ENCODE peak calls at places on chromosomes 3 and 15, in four cellular contexts. E is HFF-Myc, Q is brain microvascular endothelial cell, I is body of pancreas. Z is an unnamed sample.

GRCh38 chr3:82474711-82475110 is 713.3 kb upstream of the GBE1 start:
- DNase-seq in Q (peak; percentile 5), I (no peak), E (no peak), Z (no peak)

GRCh38 chr3:45171283-45171682 is 25.1 kb upstream of the CDCP1 start:
- DNase-seq in I (no peak), E (no peak), Q (no peak), Z (no peak)

GRCh38 chr3:177676947-177677587 is 479.8 kb upstream of the TBL1XR1 start:
- DNase-seq in Q (no peak), E (no peak), I (peak; percentile 70), Z (no peak)

GRCh38 chr3:148643389-148643840 is 54.3 kb upstream of the AGTR1 start:
- DNase-seq in I (no peak), E (no peak), Q (peak; percentile 65), Z (no peak)

GRCh38 chr3:13134166-13134878 is 61.1 kb upstream of the IQSEC1 start:
- DNase-seq in I (no peak), Q (no peak), E (no peak), Z (no peak)

GRCh38 chr3:173747427-173747826 is 349.9 kb downstream of the NLGN1 start:
- DNase-seq in E (no peak), Q (no peak), I (no peak), Z (no peak)

GRCh38 chr3:79383402-79384012 is 384.3 kb downstream of the ROBO1 start:
- DNase-seq in Q (peak; percentile 29), E (peak; percentile 16), I (no peak), Z (no peak)

GRCh38 chr3:192850501-192850981 is 67.1 kb downstream of the MB21D2 start:
- DNase-seq in I (no peak), E (peak; percentile 25), Q (peak; percentile 82), Z (peak; percentile 37)

GRCh38 chr3:101646726-101647125 is 30.2 kb downstream of the ZBTB11 start:
- DNase-seq in I (no peak), E (peak; percentile 9), Q (no peak), Z (no peak)

GRCh38 chr15:89333959-89334509 is 590 bp downstream of the POLG start:
- DNase-seq in E (no peak), I (no peak), Q (peak; percentile 4), Z (no peak)

GRCh38 chr15:70451861-70452653 is 311.3 kb downstream of the UACA start:
- DNase-seq in E (no peak), I (peak; percentile 18), Q (no peak), Z (no peak)

GRCh38 chr3:71753716-71754609 is at the start of gene GPR27:
- DNase-seq in Q (no peak), E (no peak), I (peak; percentile 26), Z (peak; percentile 33)

GRCh38 chr3:111763101-111763500 is 96.0 kb upstream of the PHLDB2 start:
- DNase-seq in Q (no peak), I (no peak), E (no peak), Z (no peak)

GRCh38 chr15:71440479-71441071 is 325.3 kb downstream of the THSD4 start:
- DNase-seq in E (peak; percentile 58), Q (no peak), I (no peak), Z (no peak)

GRCh38 chr15:53446376-53446775 is 313.1 kb downstream of the WDR72 start:
- DNase-seq in I (peak; percentile 52), E (no peak), Q (no peak), Z (no peak)

GRCh38 chr15:44159492-44159891 is 35.6 kb downstream of the FRMD5 start:
- DNase-seq in E (no peak), Q (no peak), I (no peak), Z (no peak)

GRCh38 chr3:154745925-154746324 is 315.9 kb upstream of the GPR149 start:
- DNase-seq in E (no peak), I (no peak), Q (no peak), Z (peak; percentile 32)
- TF ChIP-seq CTCF in E (peak; percentile 20), I (no peak), Q (peak; percentile 48), Z (no peak)

DNA sequence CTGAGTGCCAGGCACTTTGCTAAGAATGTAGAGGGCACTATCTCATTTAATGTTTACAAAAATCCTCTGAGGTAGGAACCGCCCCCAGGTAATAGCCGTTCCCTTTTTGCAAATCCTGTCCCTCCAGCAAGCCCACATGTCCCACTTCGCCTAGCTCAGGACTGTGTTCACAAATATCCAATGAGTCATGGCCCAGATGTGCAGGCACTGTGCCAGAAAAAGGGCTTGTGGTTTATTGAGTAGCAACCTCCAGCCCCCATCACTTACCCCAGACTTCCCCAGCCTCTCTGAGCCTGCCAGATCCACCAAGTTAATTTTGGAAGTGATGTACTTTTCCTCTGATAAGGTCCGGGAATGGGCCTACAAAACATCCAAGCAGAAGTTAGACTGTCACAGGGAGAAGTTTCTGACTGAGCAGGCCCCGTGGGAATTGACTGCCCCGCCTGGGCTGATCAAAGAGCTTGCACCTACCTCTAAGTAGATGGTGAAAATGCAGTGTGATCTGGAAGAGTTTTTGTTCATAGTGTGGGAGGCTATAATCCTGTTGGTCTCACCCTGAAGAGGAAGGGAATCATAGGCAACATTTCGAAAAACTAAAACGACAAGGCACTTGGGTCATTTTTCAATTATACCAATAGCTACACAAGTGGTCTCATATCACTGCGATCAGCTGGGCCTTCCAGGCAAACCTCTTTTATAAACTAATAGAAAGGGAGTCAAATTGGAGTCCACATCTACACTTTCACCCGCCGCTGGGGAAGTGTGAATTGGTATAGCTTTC is 15.7 kb downstream of the KIF9 start:
- DNase-seq in Q (peak; percentile 94), I (peak; percentile 78), E (peak; percentile 98), Z (peak; percentile 81)
- TF ChIP-seq CTCF in Q (no peak), I (no peak), E (no peak), Z (no peak)

GRCh38 chr3:42582474-42583070 is 805 bp upstream of the SEC22C start:
- DNase-seq in Q (no peak), I (no peak), E (no peak), Z (no peak)

GRCh38 chr3:42578054-42578453 is 3.7 kb downstream of the SEC22C start:
- DNase-seq in E (no peak), I (no peak), Q (no peak), Z (no peak)

GRCh38 chr3:42581400-42581708 is 413 bp downstream of the SEC22C start:
- DNase-seq in I (no peak), Q (peak; percentile 5), E (no peak), Z (no peak)

DNA sequence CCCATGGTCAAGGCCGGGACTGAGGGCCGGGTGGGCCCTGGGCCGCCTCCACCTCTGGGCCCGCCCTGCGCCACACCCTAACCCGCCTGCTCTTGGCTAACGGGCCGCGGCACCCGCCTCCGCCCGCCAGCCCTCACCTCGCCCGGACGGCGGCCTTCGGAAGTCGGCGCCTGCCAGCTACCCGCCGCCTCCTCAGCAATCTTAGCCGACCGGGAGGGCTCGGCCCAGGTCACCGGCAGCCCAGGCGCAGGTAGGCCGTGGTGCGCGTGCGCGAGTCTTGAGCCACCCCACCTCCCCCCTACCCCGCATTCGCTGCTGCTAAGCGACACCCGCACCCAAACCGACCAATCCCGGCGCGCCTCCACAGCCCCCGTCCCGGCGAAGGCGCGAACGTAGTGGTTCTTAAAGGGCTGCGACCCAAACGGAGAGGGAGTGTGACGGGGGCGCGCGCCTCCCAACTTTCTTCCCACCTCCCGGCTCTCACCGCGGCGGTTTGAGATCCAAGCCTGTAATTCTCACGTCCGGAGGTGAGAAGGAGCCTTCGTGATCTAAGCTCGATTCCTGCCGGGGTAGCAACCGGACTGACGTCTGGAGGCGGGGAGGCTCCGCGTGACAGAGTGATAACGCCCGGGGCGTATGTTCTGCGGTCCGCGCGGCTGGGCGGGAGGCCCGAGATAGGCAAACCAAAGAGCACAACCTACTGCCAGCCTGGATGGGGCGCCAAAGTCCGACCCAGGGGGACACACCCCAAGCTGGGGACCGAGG is at the start of gene SEC22C:
- DNase-seq in E (peak; percentile 71), Q (peak; percentile 88), I (peak; percentile 97), Z (peak; percentile 96)
- TF ChIP-seq CTCF in E (peak; percentile 11), Q (peak; percentile 24), I (peak; percentile 38), Z (no peak)

DNA sequence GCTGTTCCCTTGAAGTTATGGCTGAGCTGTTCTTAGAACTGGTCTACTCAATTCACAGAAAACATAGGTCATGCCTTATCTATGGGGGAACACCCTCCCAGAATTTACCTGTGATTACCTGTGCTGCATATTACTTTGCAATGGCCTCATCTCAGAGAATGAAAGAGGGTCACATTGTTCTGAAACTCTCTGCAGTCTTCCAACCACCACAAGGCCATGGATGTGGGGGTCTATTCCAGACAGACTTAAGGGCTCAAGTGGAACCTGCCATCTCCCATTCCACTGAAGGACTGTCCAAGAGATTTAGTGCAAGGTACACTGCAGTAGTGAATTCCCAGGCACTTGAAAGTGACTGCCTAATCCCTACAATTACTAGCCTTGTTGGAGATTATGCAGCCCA is 40.1 kb upstream of the RASA2 start:
- DNase-seq in I (no peak), E (no peak), Q (no peak), Z (no peak)
- TF ChIP-seq CTCF in I (no peak), E (no peak), Q (no peak), Z (no peak)

GRCh38 chr15:35306361-35306981 is 221.4 kb upstream of the NANOGP8 start:
- DNase-seq in Q (peak; percentile 47), I (no peak), E (no peak), Z (peak; percentile 2)
- TF ChIP-seq CTCF in Q (no peak), I (no peak), E (no peak), Z (no peak)

GRCh38 chr15:31525296-31525695 is 198.7 kb downstream of the KLF13 start:
- DNase-seq in E (no peak), Q (no peak), I (no peak), Z (no peak)
- TF ChIP-seq CTCF in E (no peak), Q (no peak), I (no peak), Z (no peak)

DNA sequence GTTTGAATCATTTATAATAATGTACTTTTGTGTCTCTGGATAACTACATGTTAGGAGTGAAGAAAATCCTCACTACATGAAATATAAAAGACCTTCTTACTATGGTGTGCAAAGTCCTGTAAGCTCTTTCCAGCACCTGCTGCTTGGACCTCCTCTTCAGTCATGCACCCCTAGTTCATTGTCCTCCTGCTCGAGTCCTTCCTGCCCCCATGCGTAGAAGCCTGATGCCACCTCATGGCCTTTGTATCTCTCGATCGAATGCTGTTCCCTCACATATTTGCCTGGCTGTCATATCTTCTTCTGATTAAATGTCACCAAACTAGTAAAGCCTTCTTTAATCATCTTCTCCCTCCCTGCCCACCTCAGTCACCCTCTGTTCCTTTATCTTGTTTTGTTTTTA is 49.9 kb upstream of the SUCLG2 start:
- DNase-seq in Q (no peak), E (no peak), I (no peak), Z (no peak)
- TF ChIP-seq CTCF in Q (no peak), E (no peak), I (no peak), Z (no peak)

GRCh38 chr15:94154255-94154654 is 77.1 kb upstream of the MCTP2 start:
- DNase-seq in E (no peak), Q (no peak), I (no peak), Z (no peak)
- TF ChIP-seq CTCF in E (no peak), Q (no peak), I (no peak), Z (no peak)

GRCh38 chr15:34809186-34809585 is 13.8 kb upstream of the ACTC1 start:
- DNase-seq in E (no peak), Q (no peak), I (no peak), Z (no peak)
- TF ChIP-seq CTCF in E (no peak), Q (no peak), I (no peak), Z (no peak)